ENCODE peak calls at places on chromosomes 11 and 22, in eight cellular contexts. T, H, A, N, L, C, Q and E are unnamed samples.

GRCh38 chr11:92826597-92826996 is 142.9 kb upstream of the MTNR1B start:
- DNase-seq in T (no peak), H (no peak), A (no peak), N (no peak), L (no peak), C (no peak), Q (no peak), E (no peak)

GRCh38 chr11:43892851-43893250 is 12.2 kb downstream of the ALKBH3 start:
- DNase-seq in T (no peak), H (no peak), A (no peak), N (no peak), L (no peak), C (no peak), Q (no peak), E (no peak)

GRCh38 chr11:75319035-75319877 is 32.2 kb downstream of the ARRB1 start:
- DNase-seq in T (no peak), H (no peak), A (peak), N (no peak), L (no peak), C (no peak), Q (no peak), E (peak)

GRCh38 chr22:50221410-50222300 is 20.8 kb downstream of the SELENOO start:
- DNase-seq in T (no peak), H (no peak), A (peak), N (no peak), L (no peak), C (no peak), Q (no peak), E (no peak)

GRCh38 chr11:72684236-72684912 is 10.2 kb upstream of the PDE2A start:
- DNase-seq in T (peak), H (peak), A (peak), N (no peak), L (peak), C (peak), Q (peak), E (peak)

GRCh38 chr22:28029201-28029948 is 110.3 kb upstream of the PITPNB start:
- DNase-seq in T (peak), H (peak), A (peak), N (no peak), L (no peak), C (no peak), Q (peak), E (peak)

GRCh38 chr11:34276465-34276864 is 81.3 kb downstream of the ABTB2 start:
- DNase-seq in T (no peak), H (no peak), A (no peak), N (no peak), L (no peak), C (no peak), Q (no peak), E (no peak)

GRCh38 chr11:32396331-32396730 is 39.0 kb downstream of the WT1 start:
- DNase-seq in T (no peak), H (no peak), A (no peak), N (no peak), L (no peak), C (no peak), Q (no peak), E (no peak)

GRCh38 chr11:60307507-60308195 is 19.4 kb upstream of the MS4A6E start:
- DNase-seq in T (no peak), H (no peak), A (no peak), N (no peak), L (no peak), C (peak), Q (no peak), E (no peak)

GRCh38 chr11:7527029-7527428 is 13.2 kb downstream of the PPFIBP2 start:
- DNase-seq in T (no peak), H (no peak), A (no peak), N (no peak), L (no peak), C (no peak), Q (no peak), E (no peak)

GRCh38 chr11:1667906-1668305 is 29.1 kb upstream of the KRTAP5-6 start:
- DNase-seq in T (no peak), H (no peak), A (no peak), N (no peak), L (no peak), C (no peak), Q (no peak), E (no peak)

GRCh38 chr11:12474871-12475270 is 97.5 kb downstream of the PARVA start:
- DNase-seq in T (no peak), H (no peak), A (no peak), N (no peak), L (no peak), C (no peak), Q (no peak), E (no peak)

GRCh38 chr22:44582016-44582415 is 84.0 kb upstream of the RTL6 start:
- DNase-seq in T (peak), H (no peak), A (peak), N (no peak), L (no peak), C (no peak), Q (no peak), E (no peak)

GRCh38 chr22:17844150-17844549 is 69.9 kb upstream of the BID start:
- DNase-seq in T (no peak), H (no peak), A (no peak), N (no peak), L (no peak), C (no peak), Q (no peak), E (no peak)

GRCh38 chr22:49492308-49492707 is 335.4 kb downstream of the BRD1 start:
- DNase-seq in T (no peak), H (no peak), A (no peak), N (no peak), L (no peak), C (no peak), Q (no peak), E (no peak)

GRCh38 chr22:29308148-29308790 is 1.8 kb downstream of the GAS2L1 start:
- DNase-seq in T (no peak), H (no peak), A (no peak), N (no peak), L (no peak), C (no peak), Q (no peak), E (no peak)

GRCh38 chr11:126127284-126127845 is 64.7 kb upstream of the CDON start:
- DNase-seq in T (no peak), H (no peak), A (no peak), N (no peak), L (no peak), C (no peak), Q (no peak), E (no peak)

GRCh38 chr11:36465449-36466163 is 44.5 kb downstream of the TRAF6 start:
- DNase-seq in T (no peak), H (no peak), A (no peak), N (no peak), L (no peak), C (no peak), Q (no peak), E (peak)

GRCh38 chr22:26372890-26373289 is 56.2 kb upstream of the ASPHD2 start:
- DNase-seq in T (no peak), H (no peak), A (no peak), N (no peak), L (no peak), C (no peak), Q (no peak), E (no peak)

GRCh38 chr11:67437082-67437821 is at the start of gene PTPRCAP:
- DNase-seq in T (no peak), H (no peak), A (no peak), N (peak), L (no peak), C (peak), Q (no peak), E (no peak)

GRCh38 chr11:74581954-74582547 is 10.3 kb upstream of the POLD3 start:
- DNase-seq in T (no peak), H (no peak), A (no peak), N (no peak), L (no peak), C (no peak), Q (no peak), E (no peak)

GRCh38 chr11:124758355-124759267 is 3.5 kb downstream of the ESAM start:
- DNase-seq in T (peak), H (no peak), A (peak), N (no peak), L (peak), C (peak), Q (peak), E (peak)

GRCh38 chr22:19605508-19606331 is 81.5 kb upstream of the CLDN5 start:
- DNase-seq in T (peak), H (no peak), A (no peak), N (no peak), L (no peak), C (no peak), Q (peak), E (no peak)